ENCODE peak calls at places on chromosomes 11 and 22, in eight cellular contexts. One of them, this sample, is unnamed.

GRCh38 chr11:128900468-128900867 is 9.3 kb downstream of the KCNJ5 start:
- DNase-seq in DND-41: no peak
- DNase-seq in heart right ventricle: no peak
- DNase-seq in uterus: no peak
- DNase-seq in esophagus muscularis mucosa: no peak
- DNase-seq in neural progenitor cell: no peak
- DNase-seq in naive thymus-derived CD4-positive, alpha-beta T cell: no peak
- DNase-seq in MM.1S: no peak
- DNase-seq in this sample: no peak

GRCh38 chr22:47043835-47044721 is 281.6 kb downstream of the TBC1D22A start:
- DNase-seq in DND-41: peak; percentile 32
- DNase-seq in heart right ventricle: no peak
- DNase-seq in uterus: no peak
- DNase-seq in esophagus muscularis mucosa: no peak
- DNase-seq in neural progenitor cell: peak; percentile 42
- DNase-seq in naive thymus-derived CD4-positive, alpha-beta T cell: no peak
- DNase-seq in MM.1S: no peak
- DNase-seq in this sample: no peak

GRCh38 chr11:27158763-27159679 is 118.4 kb downstream of the BBOX1 start:
- DNase-seq in DND-41: peak; percentile 8
- DNase-seq in heart right ventricle: peak; percentile 48
- DNase-seq in uterus: peak; percentile 58
- DNase-seq in esophagus muscularis mucosa: no peak
- DNase-seq in neural progenitor cell: peak; percentile 70
- DNase-seq in naive thymus-derived CD4-positive, alpha-beta T cell: no peak
- DNase-seq in MM.1S: peak; percentile 65
- DNase-seq in this sample: no peak

GRCh38 chr11:35116245-35116644 is 22.7 kb upstream of the CD44 start:
- DNase-seq in DND-41: no peak
- DNase-seq in heart right ventricle: no peak
- DNase-seq in uterus: no peak
- DNase-seq in esophagus muscularis mucosa: no peak
- DNase-seq in neural progenitor cell: no peak
- DNase-seq in naive thymus-derived CD4-positive, alpha-beta T cell: no peak
- DNase-seq in MM.1S: no peak
- DNase-seq in this sample: no peak

GRCh38 chr11:106786251-106786650 is 232.0 kb downstream of the GUCY1A2 start:
- DNase-seq in DND-41: no peak
- DNase-seq in heart right ventricle: no peak
- DNase-seq in uterus: no peak
- DNase-seq in esophagus muscularis mucosa: no peak
- DNase-seq in neural progenitor cell: no peak
- DNase-seq in naive thymus-derived CD4-positive, alpha-beta T cell: no peak
- DNase-seq in MM.1S: no peak
- DNase-seq in this sample: no peak

GRCh38 chr22:22694106-22694505 is 49.7 kb downstream of the GGTLC2 start:
- DNase-seq in DND-41: no peak
- DNase-seq in heart right ventricle: no peak
- DNase-seq in uterus: no peak
- DNase-seq in esophagus muscularis mucosa: no peak
- DNase-seq in neural progenitor cell: no peak
- DNase-seq in naive thymus-derived CD4-positive, alpha-beta T cell: no peak
- DNase-seq in MM.1S: no peak
- DNase-seq in this sample: no peak

GRCh38 chr11:108122166-108122628 is 830 bp downstream of the ACAT1 start:
- DNase-seq in DND-41: no peak
- DNase-seq in heart right ventricle: no peak
- DNase-seq in uterus: no peak
- DNase-seq in esophagus muscularis mucosa: no peak
- DNase-seq in neural progenitor cell: peak; percentile 31
- DNase-seq in naive thymus-derived CD4-positive, alpha-beta T cell: no peak
- DNase-seq in MM.1S: no peak
- DNase-seq in this sample: no peak

GRCh38 chr11:125623064-125623463 is 1.9 kb upstream of the CHEK1 start:
- DNase-seq in DND-41: no peak
- DNase-seq in heart right ventricle: no peak
- DNase-seq in uterus: no peak
- DNase-seq in esophagus muscularis mucosa: no peak
- DNase-seq in neural progenitor cell: no peak
- DNase-seq in naive thymus-derived CD4-positive, alpha-beta T cell: no peak
- DNase-seq in MM.1S: no peak
- DNase-seq in this sample: no peak

GRCh38 chr11:995752-996420 is 40.6 kb downstream of the MUC6 start:
- DNase-seq in DND-41: no peak
- DNase-seq in heart right ventricle: no peak
- DNase-seq in uterus: peak; percentile 49
- DNase-seq in esophagus muscularis mucosa: no peak
- DNase-seq in neural progenitor cell: peak; percentile 24
- DNase-seq in naive thymus-derived CD4-positive, alpha-beta T cell: no peak
- DNase-seq in MM.1S: no peak
- DNase-seq in this sample: no peak

GRCh38 chr11:12914401-12914912 is 94.7 kb upstream of the RASSF10 start:
- DNase-seq in DND-41: peak; percentile 39
- DNase-seq in heart right ventricle: peak; percentile 67
- DNase-seq in uterus: peak; percentile 33
- DNase-seq in esophagus muscularis mucosa: no peak
- DNase-seq in neural progenitor cell: peak; percentile 89
- DNase-seq in naive thymus-derived CD4-positive, alpha-beta T cell: no peak
- DNase-seq in MM.1S: no peak
- DNase-seq in this sample: no peak

GRCh38 chr11:111376453-111376871 is 2.6 kb downstream of the POU2AF1 start:
- DNase-seq in DND-41: no peak
- DNase-seq in heart right ventricle: no peak
- DNase-seq in uterus: no peak
- DNase-seq in esophagus muscularis mucosa: no peak
- DNase-seq in neural progenitor cell: no peak
- DNase-seq in naive thymus-derived CD4-positive, alpha-beta T cell: no peak
- DNase-seq in MM.1S: peak; percentile 79
- DNase-seq in this sample: peak; percentile 61

GRCh38 chr11:17915500-17916143 is 97.2 kb downstream of the SERGEF start:
- DNase-seq in DND-41: no peak
- DNase-seq in heart right ventricle: no peak
- DNase-seq in uterus: no peak
- DNase-seq in esophagus muscularis mucosa: no peak
- DNase-seq in neural progenitor cell: no peak
- DNase-seq in naive thymus-derived CD4-positive, alpha-beta T cell: no peak
- DNase-seq in MM.1S: no peak
- DNase-seq in this sample: no peak

GRCh38 chr22:22408731-22409696 is 99.5 kb downstream of the ZNF280B start:
- DNase-seq in DND-41: no peak
- DNase-seq in heart right ventricle: no peak
- DNase-seq in uterus: no peak
- DNase-seq in esophagus muscularis mucosa: peak; percentile 88
- DNase-seq in neural progenitor cell: peak; percentile 63
- DNase-seq in naive thymus-derived CD4-positive, alpha-beta T cell: no peak
- DNase-seq in MM.1S: peak; percentile 55
- DNase-seq in this sample: no peak

GRCh38 chr11:75208444-75208843 is 32.1 kb upstream of the TPBGL start:
- DNase-seq in DND-41: no peak
- DNase-seq in heart right ventricle: no peak
- DNase-seq in uterus: no peak
- DNase-seq in esophagus muscularis mucosa: no peak
- DNase-seq in neural progenitor cell: no peak
- DNase-seq in naive thymus-derived CD4-positive, alpha-beta T cell: no peak
- DNase-seq in MM.1S: no peak
- DNase-seq in this sample: no peak

GRCh38 chr11:130470832-130471706 is 22.6 kb downstream of the ADAMTS15 start:
- DNase-seq in DND-41: no peak
- DNase-seq in heart right ventricle: no peak
- DNase-seq in uterus: no peak
- DNase-seq in esophagus muscularis mucosa: no peak
- DNase-seq in neural progenitor cell: no peak
- DNase-seq in naive thymus-derived CD4-positive, alpha-beta T cell: no peak
- DNase-seq in MM.1S: no peak
- DNase-seq in this sample: no peak

GRCh38 chr22:37237371-37238268 is 6.4 kb downstream of the RAC2 start:
- DNase-seq in DND-41: no peak
- DNase-seq in heart right ventricle: no peak
- DNase-seq in uterus: no peak
- DNase-seq in esophagus muscularis mucosa: no peak
- DNase-seq in neural progenitor cell: no peak
- DNase-seq in naive thymus-derived CD4-positive, alpha-beta T cell: peak; percentile 38
- DNase-seq in MM.1S: no peak
- DNase-seq in this sample: no peak

GRCh38 chr22:50686794-50687193 is 14.2 kb downstream of the SHANK3 start:
- DNase-seq in DND-41: no peak
- DNase-seq in heart right ventricle: no peak
- DNase-seq in uterus: no peak
- DNase-seq in esophagus muscularis mucosa: no peak
- DNase-seq in neural progenitor cell: no peak
- DNase-seq in naive thymus-derived CD4-positive, alpha-beta T cell: no peak
- DNase-seq in MM.1S: no peak
- DNase-seq in this sample: no peak

GRCh38 chr22:24875862-24876506 is 70.0 kb downstream of the SGSM1 start:
- DNase-seq in DND-41: peak; percentile 78
- DNase-seq in heart right ventricle: no peak
- DNase-seq in uterus: no peak
- DNase-seq in esophagus muscularis mucosa: no peak
- DNase-seq in neural progenitor cell: peak; percentile 78
- DNase-seq in naive thymus-derived CD4-positive, alpha-beta T cell: no peak
- DNase-seq in MM.1S: peak; percentile 60
- DNase-seq in this sample: no peak

GRCh38 chr11:2991477-2992233 is 474 bp downstream of the NAP1L4 start:
- DNase-seq in DND-41: no peak
- DNase-seq in heart right ventricle: peak; percentile 22
- DNase-seq in uterus: no peak
- DNase-seq in esophagus muscularis mucosa: peak; percentile 95
- DNase-seq in neural progenitor cell: no peak
- DNase-seq in naive thymus-derived CD4-positive, alpha-beta T cell: no peak
- DNase-seq in MM.1S: peak; percentile 34
- DNase-seq in this sample: no peak

GRCh38 chr11:64849600-64850356 is 5.3 kb upstream of the CDC42BPG start:
- DNase-seq in DND-41: no peak
- DNase-seq in heart right ventricle: peak; percentile 79
- DNase-seq in uterus: no peak
- DNase-seq in esophagus muscularis mucosa: no peak
- DNase-seq in neural progenitor cell: no peak
- DNase-seq in naive thymus-derived CD4-positive, alpha-beta T cell: no peak
- DNase-seq in MM.1S: no peak
- DNase-seq in this sample: no peak
- H3K27ac ChIP-seq in DND-41: no peak overlapping the region
- H3K27ac ChIP-seq in heart right ventricle: peak overlapping the region; percentile 96
- H3K27ac ChIP-seq in uterus: peak overlapping the region; percentile 33
- H3K27ac ChIP-seq in esophagus muscularis mucosa: peak overlapping the region; percentile 98
- H3K27ac ChIP-seq in neural progenitor cell: no peak overlapping the region
- H3K27ac ChIP-seq in naive thymus-derived CD4-positive, alpha-beta T cell: peak overlapping the region; percentile 34
- H3K27ac ChIP-seq in MM.1S: peak overlapping the region; percentile 97
- H3K27ac ChIP-seq in this sample: peak overlapping the region; percentile 33

DNA sequence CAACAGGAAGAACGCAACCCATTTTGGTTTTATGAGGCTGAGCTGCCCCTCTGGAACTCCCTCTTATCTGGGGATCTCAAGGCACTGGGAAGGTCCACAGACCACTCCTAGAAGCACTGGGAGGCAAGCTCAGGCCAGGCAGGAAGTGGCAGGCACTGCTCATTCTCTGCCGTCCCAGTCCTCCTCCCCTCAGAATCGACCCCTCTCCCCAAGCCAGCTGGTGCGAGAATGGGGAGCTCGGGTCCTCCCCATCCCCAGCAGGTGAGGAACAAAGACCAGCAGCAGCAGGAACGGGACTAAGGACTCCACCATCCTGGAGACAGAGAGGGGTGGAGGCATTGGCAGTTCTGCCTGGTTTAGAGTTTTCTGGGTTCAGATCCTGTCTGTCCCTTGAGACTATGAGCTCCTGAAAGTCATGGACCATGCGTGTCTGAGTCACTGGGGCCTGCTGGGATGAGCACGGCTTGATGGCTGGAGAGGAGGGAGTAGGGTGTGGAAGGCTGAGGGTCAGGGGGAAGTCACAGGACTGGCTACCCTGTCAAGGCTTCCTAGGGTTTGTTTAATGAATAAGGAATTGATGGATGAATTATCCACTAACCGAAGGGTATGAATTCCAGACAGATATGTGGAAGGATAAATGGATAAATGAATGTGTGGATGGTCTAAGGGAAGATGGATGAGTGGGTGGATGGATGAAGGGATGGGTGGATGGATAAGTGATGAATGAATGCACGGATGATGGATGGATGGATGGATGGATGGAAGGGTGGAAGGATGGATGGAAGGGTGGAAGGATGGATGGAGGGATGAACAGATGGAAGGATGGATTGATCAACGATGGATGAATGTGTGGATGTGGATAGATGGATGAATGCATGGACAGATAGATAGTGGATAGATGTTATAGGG is 6.4 kb downstream of the MYEOV start:
- DNase-seq in DND-41: no peak
- DNase-seq in heart right ventricle: no peak
- DNase-seq in uterus: no peak
- DNase-seq in esophagus muscularis mucosa: no peak
- DNase-seq in neural progenitor cell: no peak
- DNase-seq in naive thymus-derived CD4-positive, alpha-beta T cell: no peak
- DNase-seq in MM.1S: no peak
- DNase-seq in this sample: no peak
- H3K4me1 ChIP-seq in DND-41: peaks cover 26% of the 10 kb centered on the region
- H3K4me1 ChIP-seq in heart right ventricle: peaks cover 61% of the 10 kb centered on the region
- H3K4me1 ChIP-seq in uterus: no peaks in the 10 kb centered on the region
- H3K4me1 ChIP-seq in esophagus muscularis mucosa: peaks cover 40% of the 10 kb centered on the region
- H3K4me1 ChIP-seq in neural progenitor cell: no peaks in the 10 kb centered on the region
- H3K4me1 ChIP-seq in naive thymus-derived CD4-positive, alpha-beta T cell: peaks cover 33% of the 10 kb centered on the region
- H3K4me1 ChIP-seq in MM.1S: peaks cover 34% of the 10 kb centered on the region
- H3K4me1 ChIP-seq in this sample: peaks cover 36% of the 10 kb centered on the region

GRCh38 chr11:70918242-70918641 is 334.1 kb downstream of the SHANK2 start:
- DNase-seq in DND-41: no peak
- DNase-seq in heart right ventricle: no peak
- DNase-seq in uterus: no peak
- DNase-seq in esophagus muscularis mucosa: no peak
- DNase-seq in neural progenitor cell: no peak
- DNase-seq in naive thymus-derived CD4-positive, alpha-beta T cell: no peak
- DNase-seq in MM.1S: no peak
- DNase-seq in this sample: no peak
- H3K9me3 ChIP-seq in DND-41: peaks cover 18% of the 10 kb centered on the region
- H3K9me3 ChIP-seq in heart right ventricle: peaks cover 40% of the 10 kb centered on the region
- H3K9me3 ChIP-seq in uterus: peaks cover 3% of the 10 kb centered on the region
- H3K9me3 ChIP-seq in esophagus muscularis mucosa: no peaks in the 10 kb centered on the region
- H3K9me3 ChIP-seq in neural progenitor cell: peaks cover 7% of the 10 kb centered on the region
- H3K9me3 ChIP-seq in naive thymus-derived CD4-positive, alpha-beta T cell: no peaks in the 10 kb centered on the region
- H3K9me3 ChIP-seq in MM.1S: peaks cover 5% of the 10 kb centered on the region
- H3K9me3 ChIP-seq in this sample: peaks cover 6% of the 10 kb centered on the region

DNA sequence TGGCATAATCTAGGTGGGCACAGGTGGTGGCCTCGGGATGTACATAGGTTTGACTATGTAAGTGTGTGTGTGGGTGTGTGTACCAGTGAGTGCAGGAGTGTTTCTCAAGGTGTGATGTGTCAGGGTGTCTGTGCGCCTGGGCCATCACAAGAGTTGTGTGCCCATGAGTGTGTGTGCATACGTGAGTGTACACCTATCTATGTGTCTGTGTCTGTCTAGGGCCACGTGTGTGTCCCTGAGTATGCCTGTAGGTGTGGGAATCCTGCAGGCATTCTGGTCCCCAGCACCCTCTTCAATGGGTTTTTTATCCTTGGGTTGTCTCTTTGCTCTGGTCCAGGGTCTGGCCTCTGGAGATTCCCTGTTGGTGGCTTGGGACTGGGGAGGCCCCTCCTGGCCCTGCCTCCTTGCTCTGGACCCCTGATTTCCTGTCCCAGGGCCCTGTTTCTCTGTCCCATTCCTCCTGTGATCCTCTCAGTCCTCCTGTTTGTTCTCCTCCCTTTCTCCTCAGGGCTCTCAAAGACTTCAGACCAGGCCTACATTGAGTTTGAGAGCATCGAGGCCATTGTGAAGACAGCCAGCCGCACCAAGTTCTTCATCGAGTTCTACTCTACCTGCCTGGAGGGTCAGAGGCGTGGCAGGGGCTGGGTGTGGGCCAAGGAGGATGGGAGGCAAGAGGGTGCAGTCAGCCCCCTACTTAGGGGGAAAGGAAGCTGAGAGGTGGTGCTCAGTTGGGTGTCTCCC is 9.4 kb downstream of the INPPL1 start:
- DNase-seq in DND-41: no peak
- DNase-seq in heart right ventricle: no peak
- DNase-seq in uterus: no peak
- DNase-seq in esophagus muscularis mucosa: no peak
- DNase-seq in neural progenitor cell: no peak
- DNase-seq in naive thymus-derived CD4-positive, alpha-beta T cell: no peak
- DNase-seq in MM.1S: no peak
- DNase-seq in this sample: no peak
- H3K27ac ChIP-seq in DND-41: no peak overlapping the region
- H3K27ac ChIP-seq in heart right ventricle: no peak overlapping the region
- H3K27ac ChIP-seq in uterus: no peak overlapping the region
- H3K27ac ChIP-seq in esophagus muscularis mucosa: peak overlapping the region; percentile 18
- H3K27ac ChIP-seq in neural progenitor cell: no peak overlapping the region
- H3K27ac ChIP-seq in naive thymus-derived CD4-positive, alpha-beta T cell: no peak overlapping the region
- H3K27ac ChIP-seq in MM.1S: no peak overlapping the region
- H3K27ac ChIP-seq in this sample: no peak overlapping the region